ENCODE peak calls at places on chromosome 21, in ten cellular contexts. V is suprapubic skin; S is NAMALWA; T is activated gamma-delta T cell treated with Interleukin-2 at 50 U/mL for 16 hours; O is fibroblast of the conjunctiva; A is left lobe of liver; J is K562; E is activated T-cell treated with anti-CD3 and anti-CD28 coated beads, Interleukin-2, amount 50 U/mL, for 4 hours; R is stimulated activated CD4-positive, alpha-beta T cell treated with anti-CD3 and anti-CD28 coated beads, Interleukin-12 subunit alpha, Interleukin-12 subunit beta, amount 100 ng/mL, for 4 hours; K is globus pallidus. L is an unnamed sample.

GRCh38 chr21:42097274-42097673 is 26.2 kb downstream of the UMODL1 start:
- DNase-seq in V (no peak), S (no peak), T (no peak), O (no peak), A (no peak), J (no peak), E (no peak), R (no peak), K (no peak), L (no peak)

GRCh38 chr21:44699502-44700001 is 2.6 kb downstream of the KRTAP10-12 start:
- DNase-seq in V (no peak), S (no peak), T (no peak), O (no peak), A (no peak), J (no peak), E (no peak), R (no peak), K (no peak), L (no peak)

GRCh38 chr21:34887729-34888568 is 161.2 kb downstream of the RUNX1 start:
- DNase-seq in V (peak), S (peak), T (peak), O (peak), A (peak), J (peak), E (peak), R (peak), K (no peak), L (peak)

GRCh38 chr21:33127154-33127893 is 57.4 kb downstream of the OLIG1 start:
- DNase-seq in V (no peak), S (peak), T (peak), O (peak), A (peak), J (peak), E (peak), R (peak), K (peak), L (peak)

GRCh38 chr21:41993744-41994143 is 16.4 kb downstream of the ZBTB21 start:
- DNase-seq in V (no peak), S (no peak), T (no peak), O (peak), A (no peak), J (no peak), E (no peak), R (no peak), K (no peak), L (peak)

GRCh38 chr21:31730687-31731111 is 1.2 kb downstream of the SCAF4 start:
- DNase-seq in V (no peak), S (peak), T (no peak), O (no peak), A (no peak), J (peak), E (no peak), R (no peak), K (peak), L (no peak)

GRCh38 chr21:45670731-45671130 is 27.2 kb downstream of the PCBP3 start:
- DNase-seq in V (no peak), S (no peak), T (no peak), O (no peak), A (no peak), J (no peak), E (no peak), R (no peak), K (no peak), L (no peak)

GRCh38 chr21:33403786-33404571 is 766 bp downstream of the IFNGR2 start:
- DNase-seq in V (peak), S (peak), T (peak), O (no peak), A (peak), J (peak), E (peak), R (peak), K (no peak), L (no peak)

GRCh38 chr21:41333752-41334151 is 17.2 kb downstream of the FAM3B start:
- DNase-seq in V (no peak), S (no peak), T (no peak), O (no peak), A (no peak), J (no peak), E (no peak), R (no peak), K (no peak), L (no peak)

GRCh38 chr21:25466470-25466869 is 140.8 kb downstream of the MRPL39 start:
- DNase-seq in V (no peak), S (no peak), T (no peak), O (no peak), A (no peak), J (no peak), E (no peak), R (no peak), K (no peak), L (no peak)